ENCODE peak calls at places on chromosomes 13 and 19, in six cellular contexts. Z, M, O, F, P and L are unnamed samples.

GRCh38 chr13:48808689-48809088 is 155.0 kb downstream of the CYSLTR2 start:
- DNase-seq in O (no peak), F (no peak), Z (no peak), P (no peak), M (no peak), L (no peak)

GRCh38 chr13:110589991-110590390 is 25.4 kb upstream of the NAXD start:
- DNase-seq in M (no peak), O (no peak), P (no peak), Z (no peak), F (no peak), L (no peak)

GRCh38 chr19:1849132-1849474 is 820 bp upstream of the REXO1 start:
- DNase-seq in P (no peak), O (no peak), Z (no peak), F (no peak), M (no peak), L (no peak)

GRCh38 chr13:94454906-94455305 is 24.6 kb downstream of the DCT start:
- DNase-seq in F (no peak), M (no peak), P (no peak), Z (no peak), O (no peak), L (no peak)

GRCh38 chr13:60020288-60020687 is 143.4 kb downstream of the DIAPH3 start:
- DNase-seq in P (no peak), Z (no peak), O (no peak), F (no peak), M (no peak), L (no peak)

GRCh38 chr13:24274452-24274971 is 34.9 kb upstream of the C1QTNF9 start:
- DNase-seq in Z (peak; percentile 62), P (peak; percentile 62), O (no peak), F (peak; percentile 71), M (peak; percentile 55), L (no peak)

GRCh38 chr13:77177646-77178045 is 149.2 kb downstream of the MYCBP2 start:
- DNase-seq in P (no peak), O (no peak), M (no peak), F (no peak), Z (no peak), L (no peak)

GRCh38 chr13:48975101-48975925 is at the start of gene FNDC3A:
- DNase-seq in Z (peak; percentile 62), F (peak; percentile 92), O (no peak), M (peak; percentile 67), P (peak; percentile 83), L (no peak)

GRCh38 chr13:75785130-75785529 is 149.0 kb downstream of the LMO7 start:
- DNase-seq in M (no peak), P (no peak), F (no peak), O (no peak), Z (no peak), L (no peak)

GRCh38 chr19:277581-278165 is 13.5 kb downstream of the PLPP2 start:
- DNase-seq in M (no peak), P (no peak), Z (no peak), F (no peak), O (no peak), L (no peak)

GRCh38 chr19:16449330-16449961 is 22.3 kb downstream of the EPS15L1 start:
- DNase-seq in M (no peak), F (no peak), Z (peak; percentile 28), P (no peak), O (no peak), L (no peak)

GRCh38 chr19:46299004-46299509 is 2.2 kb downstream of the HIF3A start:
- DNase-seq in M (peak; percentile 95), Z (no peak), F (peak; percentile 97), O (peak; percentile 74), P (peak; percentile 98), L (no peak)

GRCh38 chr13:73334459-73334858 is 275.7 kb downstream of the KLF5 start:
- DNase-seq in F (no peak), M (no peak), O (no peak), Z (no peak), P (no peak), L (no peak)

GRCh38 chr19:6238643-6239281 is 41.0 kb downstream of the MLLT1 start:
- DNase-seq in P (peak; percentile 70), O (no peak), M (no peak), Z (no peak), F (peak; percentile 70), L (no peak)

GRCh38 chr19:45976180-45976579 is 2.5 kb upstream of the NOVA2 start:
- DNase-seq in M (no peak), F (no peak), P (no peak), O (no peak), Z (no peak), L (no peak)

GRCh38 chr13:33016414-33017409 is at the start of gene KL:
- DNase-seq in Z (no peak), P (peak; percentile 34), F (peak; percentile 80), O (no peak), M (peak; percentile 9), L (no peak)

GRCh38 chr13:85141425-85141824 is 657.8 kb downstream of the SLITRK6 start:
- DNase-seq in O (no peak), P (no peak), Z (no peak), F (no peak), M (no peak), L (no peak)

GRCh38 chr19:43507880-43508279 is 3.3 kb upstream of the PHLDB3 start:
- DNase-seq in F (no peak), O (no peak), P (no peak), M (no peak), Z (no peak), L (no peak)

GRCh38 chr13:45142440-45143345 is 22.4 kb downstream of the GTF2F2 start:
- DNase-seq in F (no peak), P (no peak), Z (no peak), M (no peak), O (no peak), L (no peak)

GRCh38 chr13:45136741-45137500 is 16.6 kb downstream of the GTF2F2 start:
- DNase-seq in P (no peak), F (no peak), M (no peak), Z (no peak), O (no peak), L (no peak)

GRCh38 chr13:45133396-45134118 is 13.2 kb downstream of the GTF2F2 start:
- DNase-seq in F (no peak), O (no peak), P (no peak), M (no peak), Z (no peak), L (no peak)

GRCh38 chr13:45137501-45137880 is 17.2 kb downstream of the GTF2F2 start:
- DNase-seq in O (no peak), F (no peak), P (no peak), Z (no peak), M (no peak), L (no peak)

GRCh38 chr13:45138282-45138681 is 18.0 kb downstream of the GTF2F2 start:
- DNase-seq in Z (no peak), F (no peak), O (no peak), P (no peak), M (no peak), L (no peak)
- H3K27ac ChIP-seq in Z (no peak overlapping the region), F (no peak overlapping the region), O (no peak overlapping the region), P (no peak overlapping the region), M (no peak overlapping the region), L (no peak overlapping the region)

GRCh38 chr19:47614559-47614958 is 5.6 kb downstream of the BICRA start:
- DNase-seq in F (no peak), M (no peak), P (no peak), Z (no peak), O (no peak), L (no peak)
- H3K4me1 ChIP-seq in F (peaks cover 29% of the 10 kb centered on the region), M (peaks cover 42% of the 10 kb centered on the region), P (peaks cover 85% of the 10 kb centered on the region), Z (peaks cover 16% of the 10 kb centered on the region), O (peaks cover 21% of the 10 kb centered on the region), L (peaks cover 10% of the 10 kb centered on the region)

GRCh38 chr19:38209671-38210457 is 14.2 kb downstream of the DPF1 start:
- DNase-seq in O (peak; percentile 26), Z (no peak), F (peak; percentile 81), P (peak; percentile 88), M (peak; percentile 60), L (no peak)

GRCh38 chr19:38207543-38207942 is 16.5 kb downstream of the DPF1 start:
- DNase-seq in P (no peak), M (no peak), Z (no peak), F (no peak), O (no peak), L (no peak)

GRCh38 chr19:38206928-38207327 is 17.1 kb downstream of the DPF1 start:
- DNase-seq in P (no peak), M (no peak), O (no peak), Z (no peak), F (no peak), L (no peak)

GRCh38 chr19:38209152-38209551 is 14.9 kb downstream of the DPF1 start:
- DNase-seq in M (no peak), Z (no peak), O (no peak), F (no peak), P (no peak), L (no peak)

GRCh38 chr19:38208571-38208970 is 15.5 kb downstream of the DPF1 start:
- DNase-seq in P (no peak), O (no peak), Z (no peak), F (no peak), M (no peak), L (no peak)
- H3K27ac ChIP-seq in P (peak overlapping the region; percentile 83), O (no peak overlapping the region), Z (no peak overlapping the region), F (no peak overlapping the region), M (no peak overlapping the region), L (no peak overlapping the region)

GRCh38 chr19:18102916-18103542 is 5.5 kb downstream of the MAST3 start:
- DNase-seq in O (no peak), F (no peak), M (no peak), P (no peak), Z (no peak), L (no peak)
- H3K4me1 ChIP-seq in O (peaks cover 20% of the 10 kb centered on the region), F (peaks cover 26% of the 10 kb centered on the region), M (peaks cover 30% of the 10 kb centered on the region), P (peaks cover 21% of the 10 kb centered on the region), Z (peaks cover 29% of the 10 kb centered on the region), L (peaks cover 5% of the 10 kb centered on the region)

DNA sequence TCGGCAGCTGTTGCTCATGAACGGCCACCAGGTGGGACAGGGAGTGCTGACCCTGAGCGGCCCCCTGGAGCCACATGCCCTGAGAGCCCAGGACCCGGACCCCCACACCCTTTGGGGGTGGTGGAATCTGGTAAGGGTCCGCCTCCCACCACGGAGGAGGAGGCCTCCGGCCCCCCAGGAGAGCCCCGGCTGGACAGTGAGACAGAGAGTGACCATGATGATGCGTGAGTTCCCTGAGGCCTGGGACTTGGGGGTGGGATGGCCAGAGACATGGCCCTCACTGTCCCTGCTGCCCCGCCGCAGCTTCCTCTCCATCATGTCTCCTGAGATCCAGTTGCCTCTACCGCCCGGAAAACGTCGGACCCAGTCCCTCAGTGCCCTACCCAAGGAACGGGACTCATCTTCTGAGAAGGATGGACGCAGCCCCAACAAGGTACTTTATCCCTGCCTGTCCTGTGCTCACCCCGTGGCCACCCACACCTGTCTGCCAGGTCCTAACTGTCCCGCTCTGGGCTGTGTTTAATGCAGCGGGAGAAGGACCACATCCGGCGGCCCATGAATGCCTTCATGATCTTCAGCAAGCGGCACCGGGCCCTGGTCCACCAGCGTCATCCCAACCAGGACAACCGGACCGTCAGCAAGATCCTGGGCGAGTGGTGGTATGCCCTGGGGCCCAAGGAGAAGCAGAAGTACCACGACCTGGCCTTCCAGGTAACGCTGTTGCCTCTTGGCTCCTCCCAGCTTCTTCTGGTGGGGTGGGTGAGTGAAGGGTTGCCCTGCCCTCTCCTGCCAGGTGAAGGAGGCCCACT is 14.7 kb upstream of the PRR19 start:
- DNase-seq in M (no peak), P (no peak), O (no peak), Z (no peak), F (no peak), L (no peak)
- H3K27ac ChIP-seq in M (peak overlapping the region; percentile 75), P (peak overlapping the region; percentile 98), O (no peak overlapping the region), Z (no peak overlapping the region), F (no peak overlapping the region), L (no peak overlapping the region)

GRCh38 chr19:18488403-18488723 is 33.5 kb downstream of the ELL start:
- DNase-seq in P (no peak), F (no peak), O (no peak), Z (no peak), M (no peak), L (no peak)
- H3K4me1 ChIP-seq in P (peaks cover 85% of the 10 kb centered on the region), F (peaks cover 86% of the 10 kb centered on the region), O (peaks cover 50% of the 10 kb centered on the region), Z (peaks cover 35% of the 10 kb centered on the region), M (peaks cover 74% of the 10 kb centered on the region), L (peaks cover 4% of the 10 kb centered on the region)